ENCODE peak calls at places on chromosomes 5 and 9, in five cellular contexts. E, P, Y, O and X are unnamed samples.

GRCh38 chr9:75108571-75108970 is 20.3 kb downstream of the OSTF1 start:
- DNase-seq in E (no peak), P (peak), Y (peak), O (no peak), X (no peak)

GRCh38 chr9:83967083-83967482 is 12.9 kb downstream of the HNRNPK start:
- DNase-seq in P (no peak), O (no peak), E (no peak), Y (no peak), X (no peak)

GRCh38 chr9:124384210-124384609 is 31.0 kb downstream of the PSMB7 start:
- DNase-seq in Y (no peak), O (no peak), P (no peak), E (no peak), X (no peak)

GRCh38 chr5:74471875-74472274 is 168.7 kb downstream of the ENC1 start:
- DNase-seq in Y (no peak), E (no peak), O (no peak), P (no peak), X (no peak)

GRCh38 chr5:78280261-78280660 is 14.2 kb downstream of the AP3B1 start:
- DNase-seq in O (no peak), Y (no peak), P (no peak), E (no peak), X (no peak)

GRCh38 chr5:7917130-7918123 is 48.5 kb downstream of the MTRR start:
- DNase-seq in Y (no peak), E (no peak), P (no peak), O (no peak), X (no peak)

GRCh38 chr5:891117-891836 is 1.3 kb downstream of the BRD9 start:
- DNase-seq in O (no peak), P (no peak), E (no peak), Y (no peak), X (no peak)

GRCh38 chr5:131393498-131393968 is 129.7 kb downstream of the CDC42SE2 start:
- DNase-seq in P (no peak), E (no peak), O (no peak), Y (no peak), X (no peak)

GRCh38 chr5:147509041-147509709 is 693 bp downstream of the DPYSL3 start:
- DNase-seq in Y (peak), E (no peak), P (no peak), O (peak), X (no peak)

GRCh38 chr5:138932171-138932810 is 57.2 kb upstream of the LRRTM2 start:
- DNase-seq in P (no peak), E (no peak), O (no peak), Y (no peak), X (no peak)

GRCh38 chr5:181020716-181021115 is 19.4 kb upstream of the BTNL9 start:
- DNase-seq in Y (no peak), O (no peak), P (no peak), E (no peak), X (no peak)

GRCh38 chr5:108003178-108003577 is 332.4 kb upstream of the EFNA5 start:
- DNase-seq in E (no peak), O (no peak), Y (no peak), P (no peak), X (no peak)

GRCh38 chr9:95822583-95823431 is 52.7 kb upstream of the ERCC6L2 start:
- DNase-seq in O (no peak), E (no peak), Y (no peak), P (no peak), X (no peak)

GRCh38 chr5:69368458-69369368 is 607 bp downstream of the AK6 start:
- DNase-seq in P (no peak), O (no peak), Y (peak), E (no peak), X (no peak)

GRCh38 chr9:4490705-4491620 is 695 bp downstream of the SLC1A1 start:
- DNase-seq in O (peak), Y (no peak), E (no peak), P (no peak), X (no peak)

GRCh38 chr5:73796164-73797141 is 170.5 kb downstream of the ARHGEF28 start:
- DNase-seq in E (peak), Y (peak), P (peak), O (no peak), X (no peak)

GRCh38 chr5:174533771-174534221 is 190.6 kb upstream of the MSX2 start:
- DNase-seq in P (no peak), E (no peak), Y (no peak), O (no peak), X (no peak)

GRCh38 chr9:98097836-98098235 is 21.2 kb downstream of the TRIM14 start:
- DNase-seq in Y (no peak), E (peak), P (no peak), O (no peak), X (no peak)

GRCh38 chr5:150567031-150567680 is 59.2 kb downstream of the NDST1 start:
- DNase-seq in P (no peak), Y (peak), O (no peak), E (no peak), X (no peak)

GRCh38 chr5:61280205-61280604 is 51.9 kb upstream of the ZSWIM6 start:
- DNase-seq in Y (no peak), P (no peak), O (no peak), E (no peak), X (no peak)

GRCh38 chr5:78927657-78928282 is 57.3 kb downstream of the ARSB start:
- DNase-seq in E (no peak), O (no peak), Y (no peak), P (no peak), X (no peak)

GRCh38 chr5:132257131-132258101 is at the start of gene PDLIM4:
- DNase-seq in E (no peak), Y (peak), O (peak), P (no peak), X (no peak)

GRCh38 chr5:39891376-39891775 is 466.6 kb upstream of the DAB2 start:
- DNase-seq in Y (no peak), P (no peak), E (no peak), O (no peak), X (no peak)

GRCh38 chr5:172872997-172873491 is 39.0 kb downstream of the ERGIC1 start:
- DNase-seq in Y (peak), P (peak), E (no peak), O (peak), X (no peak)

GRCh38 chr9:124101593-124101992 is 90.0 kb downstream of the LHX2 start:
- DNase-seq in Y (no peak), P (no peak), E (no peak), O (no peak), X (no peak)

GRCh38 chr5:138910546-138911185 is 35.5 kb upstream of the LRRTM2 start:
- DNase-seq in P (no peak), E (no peak), Y (no peak), O (no peak), X (no peak)

GRCh38 chr9:90449213-90449925 is 193.3 kb downstream of the DIRAS2 start:
- DNase-seq in Y (no peak), O (no peak), P (no peak), E (no peak), X (no peak)

GRCh38 chr9:137053944-137054931 is at the start of gene ENTPD2:
- DNase-seq in P (peak), O (no peak), Y (no peak), E (no peak), X (no peak)

GRCh38 chr5:156181656-156182055 is 145.3 kb upstream of the SGCD start:
- DNase-seq in O (no peak), P (no peak), Y (no peak), E (no peak), X (no peak)

GRCh38 chr5:111953351-111954127 is 196.5 kb upstream of the NREP start:
- DNase-seq in O (no peak), P (no peak), Y (no peak), E (no peak), X (no peak)

GRCh38 chr5:158917731-158918130 is 182.0 kb downstream of the EBF1 start:
- DNase-seq in Y (no peak), E (no peak), O (no peak), P (no peak), X (no peak)

GRCh38 chr9:17926246-17926645 is 347.4 kb downstream of the SH3GL2 start:
- DNase-seq in O (no peak), Y (no peak), E (no peak), P (no peak), X (no peak)

GRCh38 chr9:114316605-114317230 is 6.2 kb upstream of the ORM1 start:
- DNase-seq in P (no peak), Y (peak), O (no peak), E (no peak), X (no peak)

GRCh38 chr9:84277646-84278045 is 62.9 kb downstream of the SLC28A3 start:
- DNase-seq in E (no peak), O (no peak), P (no peak), Y (no peak), X (no peak)

GRCh38 chr9:20945269-20945668 is 86.2 kb downstream of the HACD4 start:
- DNase-seq in P (no peak), Y (no peak), E (no peak), O (no peak), X (no peak)

GRCh38 chr5:56712895-56713565 is 102.3 kb upstream of the MAP3K1 start:
- DNase-seq in Y (no peak), O (no peak), E (no peak), P (no peak), X (no peak)

GRCh38 chr9:36834736-36835135 is 199.3 kb downstream of the PAX5 start:
- DNase-seq in O (no peak), E (no peak), P (no peak), Y (no peak), X (no peak)
- TF ChIP-seq CTCF in O (no peak), E (no peak), P (no peak), Y (no peak), X (no peak)

DNA sequence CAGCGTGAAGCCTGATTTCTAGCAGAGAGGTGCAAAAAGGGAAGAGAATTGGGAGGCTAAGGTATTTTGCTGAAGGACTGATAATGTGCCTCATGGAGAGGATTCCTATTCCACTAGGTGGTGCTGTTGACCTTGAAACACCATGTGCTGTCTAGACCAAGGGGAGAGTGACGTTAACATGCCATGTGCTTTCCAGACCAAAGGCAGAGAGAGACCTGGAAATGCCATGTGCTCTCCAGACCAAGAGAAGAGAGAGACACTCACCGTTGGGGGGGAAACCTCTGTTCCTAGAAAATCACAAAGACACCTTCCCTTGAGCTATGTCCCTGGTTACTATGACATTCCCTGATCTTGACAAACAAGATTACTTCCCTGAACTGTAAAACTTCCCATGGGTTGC is 286.0 kb upstream of the TUSC1 start:
- DNase-seq in O (no peak), Y (no peak), P (no peak), E (no peak), X (no peak)
- TF ChIP-seq CTCF in O (peak), Y (peak), P (peak), E (no peak), X (no peak)

GRCh38 chr5:141032626-141033025 is 18.5 kb upstream of the PCDHB1 start:
- DNase-seq in O (no peak), Y (no peak), E (no peak), P (no peak), X (no peak)
- TF ChIP-seq CTCF in O (no peak), Y (no peak), E (no peak), P (no peak), X (no peak)

GRCh38 chr9:134419684-134420076 is 93.4 kb downstream of the RXRA start:
- DNase-seq in O (no peak), E (no peak), Y (no peak), P (no peak), X (no peak)
- TF ChIP-seq CTCF in O (peak), E (no peak), Y (no peak), P (no peak), X (no peak)

DNA sequence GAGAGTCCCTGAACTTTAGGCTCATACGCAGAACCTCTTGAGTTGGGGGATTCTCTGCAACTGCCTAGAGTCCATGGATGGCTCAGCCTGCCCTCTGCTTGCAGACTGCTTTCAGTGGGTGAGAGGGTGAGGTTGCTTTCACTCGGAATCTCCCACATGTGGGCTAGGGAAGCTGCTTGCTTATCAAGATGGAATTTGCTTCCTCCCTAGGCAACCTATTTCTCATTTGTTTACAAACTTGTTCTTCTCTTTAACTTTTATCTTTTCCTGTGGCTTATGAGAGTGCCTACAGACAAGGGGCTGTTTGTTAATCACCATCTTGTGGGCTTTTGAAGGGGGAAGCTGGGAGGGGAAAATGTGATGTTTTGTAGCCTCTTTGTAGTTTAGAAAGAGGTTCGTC is 10.0 kb downstream of the TLE4 start:
- DNase-seq in Y (no peak), O (no peak), E (no peak), P (no peak), X (no peak)
- TF ChIP-seq CTCF in Y (no peak), O (no peak), E (no peak), P (no peak), X (no peak)